ENCODE peak calls at places on chromosome 1, in ten cellular contexts. One of them, this sample, is unnamed.

GRCh38 chr1:34113887-34114286 is 51.1 kb downstream of the CSMD2 start:
- DNase-seq in germinal center: peak
- DNase-seq in activated T-cell treated with anti-CD3 and anti-CD28 coated beads for 1 hour: no peak
- DNase-seq in ecto neural progenitor cell: no peak
- DNase-seq in EL: no peak
- DNase-seq in AG08396: no peak
- DNase-seq in adrenal gland: no peak
- DNase-seq in C1 segment of cervical spinal cord: no peak
- DNase-seq in NCI-H510A: peak
- DNase-seq in GM12892: no peak
- DNase-seq in this sample: peak

GRCh38 chr1:234478481-234479309 is at the start of gene TARBP1:
- DNase-seq in germinal center: peak
- DNase-seq in activated T-cell treated with anti-CD3 and anti-CD28 coated beads for 1 hour: peak
- DNase-seq in ecto neural progenitor cell: peak
- DNase-seq in EL: peak
- DNase-seq in AG08396: peak
- DNase-seq in adrenal gland: peak
- DNase-seq in C1 segment of cervical spinal cord: peak
- DNase-seq in NCI-H510A: peak
- DNase-seq in GM12892: peak
- DNase-seq in this sample: peak

GRCh38 chr1:78667939-78668338 is 18.3 kb downstream of the IFI44 start:
- DNase-seq in germinal center: no peak
- DNase-seq in activated T-cell treated with anti-CD3 and anti-CD28 coated beads for 1 hour: no peak
- DNase-seq in ecto neural progenitor cell: no peak
- DNase-seq in EL: no peak
- DNase-seq in AG08396: no peak
- DNase-seq in adrenal gland: no peak
- DNase-seq in C1 segment of cervical spinal cord: no peak
- DNase-seq in NCI-H510A: no peak
- DNase-seq in GM12892: no peak
- DNase-seq in this sample: no peak

GRCh38 chr1:56864430-56864829 is 9.8 kb downstream of the C8A start:
- DNase-seq in germinal center: no peak
- DNase-seq in activated T-cell treated with anti-CD3 and anti-CD28 coated beads for 1 hour: no peak
- DNase-seq in ecto neural progenitor cell: no peak
- DNase-seq in EL: peak
- DNase-seq in AG08396: no peak
- DNase-seq in adrenal gland: no peak
- DNase-seq in C1 segment of cervical spinal cord: no peak
- DNase-seq in NCI-H510A: no peak
- DNase-seq in GM12892: no peak
- DNase-seq in this sample: peak

GRCh38 chr1:111756124-111756513 is 418 bp downstream of the DDX20 start:
- DNase-seq in germinal center: peak
- DNase-seq in activated T-cell treated with anti-CD3 and anti-CD28 coated beads for 1 hour: no peak
- DNase-seq in ecto neural progenitor cell: no peak
- DNase-seq in EL: no peak
- DNase-seq in AG08396: no peak
- DNase-seq in adrenal gland: no peak
- DNase-seq in C1 segment of cervical spinal cord: no peak
- DNase-seq in NCI-H510A: no peak
- DNase-seq in GM12892: no peak
- DNase-seq in this sample: no peak

GRCh38 chr1:164823486-164824279 is 264.7 kb downstream of the PBX1 start:
- DNase-seq in germinal center: no peak
- DNase-seq in activated T-cell treated with anti-CD3 and anti-CD28 coated beads for 1 hour: no peak
- DNase-seq in ecto neural progenitor cell: no peak
- DNase-seq in EL: peak
- DNase-seq in AG08396: peak
- DNase-seq in adrenal gland: peak
- DNase-seq in C1 segment of cervical spinal cord: no peak
- DNase-seq in NCI-H510A: no peak
- DNase-seq in GM12892: no peak
- DNase-seq in this sample: no peak

GRCh38 chr1:22841142-22841541 is 130.5 kb downstream of the EPHB2 start:
- DNase-seq in germinal center: no peak
- DNase-seq in activated T-cell treated with anti-CD3 and anti-CD28 coated beads for 1 hour: no peak
- DNase-seq in ecto neural progenitor cell: no peak
- DNase-seq in EL: no peak
- DNase-seq in AG08396: no peak
- DNase-seq in adrenal gland: no peak
- DNase-seq in C1 segment of cervical spinal cord: no peak
- DNase-seq in NCI-H510A: no peak
- DNase-seq in GM12892: no peak
- DNase-seq in this sample: no peak

GRCh38 chr1:152506899-152507498 is 3.6 kb upstream of the LCE5A start:
- DNase-seq in germinal center: no peak
- DNase-seq in activated T-cell treated with anti-CD3 and anti-CD28 coated beads for 1 hour: no peak
- DNase-seq in ecto neural progenitor cell: no peak
- DNase-seq in EL: no peak
- DNase-seq in AG08396: no peak
- DNase-seq in adrenal gland: no peak
- DNase-seq in C1 segment of cervical spinal cord: no peak
- DNase-seq in NCI-H510A: no peak
- DNase-seq in GM12892: no peak
- DNase-seq in this sample: peak

GRCh38 chr1:202585591-202585934 is 124.7 kb downstream of the SYT2 start:
- DNase-seq in germinal center: no peak
- DNase-seq in activated T-cell treated with anti-CD3 and anti-CD28 coated beads for 1 hour: no peak
- DNase-seq in ecto neural progenitor cell: no peak
- DNase-seq in EL: no peak
- DNase-seq in AG08396: no peak
- DNase-seq in adrenal gland: no peak
- DNase-seq in C1 segment of cervical spinal cord: no peak
- DNase-seq in NCI-H510A: no peak
- DNase-seq in GM12892: no peak
- DNase-seq in this sample: no peak

GRCh38 chr1:19514391-19514831 is 29.1 kb upstream of the CAPZB start:
- DNase-seq in germinal center: no peak
- DNase-seq in activated T-cell treated with anti-CD3 and anti-CD28 coated beads for 1 hour: no peak
- DNase-seq in ecto neural progenitor cell: no peak
- DNase-seq in EL: no peak
- DNase-seq in AG08396: peak
- DNase-seq in adrenal gland: peak
- DNase-seq in C1 segment of cervical spinal cord: no peak
- DNase-seq in NCI-H510A: no peak
- DNase-seq in GM12892: no peak
- DNase-seq in this sample: no peak

GRCh38 chr1:206435450-206435849 is 34.8 kb upstream of the IKBKE start:
- DNase-seq in germinal center: no peak
- DNase-seq in activated T-cell treated with anti-CD3 and anti-CD28 coated beads for 1 hour: no peak
- DNase-seq in ecto neural progenitor cell: no peak
- DNase-seq in EL: peak
- DNase-seq in AG08396: no peak
- DNase-seq in adrenal gland: no peak
- DNase-seq in C1 segment of cervical spinal cord: no peak
- DNase-seq in NCI-H510A: no peak
- DNase-seq in GM12892: no peak
- DNase-seq in this sample: no peak

GRCh38 chr1:229028509-229028908 is 242.4 kb upstream of the RAB4A start:
- DNase-seq in germinal center: no peak
- DNase-seq in activated T-cell treated with anti-CD3 and anti-CD28 coated beads for 1 hour: no peak
- DNase-seq in ecto neural progenitor cell: peak
- DNase-seq in EL: no peak
- DNase-seq in AG08396: no peak
- DNase-seq in adrenal gland: no peak
- DNase-seq in C1 segment of cervical spinal cord: no peak
- DNase-seq in NCI-H510A: no peak
- DNase-seq in GM12892: no peak
- DNase-seq in this sample: no peak

GRCh38 chr1:163565171-163565570 is 243.4 kb downstream of the NUF2 start:
- DNase-seq in germinal center: no peak
- DNase-seq in activated T-cell treated with anti-CD3 and anti-CD28 coated beads for 1 hour: no peak
- DNase-seq in ecto neural progenitor cell: no peak
- DNase-seq in EL: no peak
- DNase-seq in AG08396: no peak
- DNase-seq in adrenal gland: no peak
- DNase-seq in C1 segment of cervical spinal cord: no peak
- DNase-seq in NCI-H510A: no peak
- DNase-seq in GM12892: no peak
- DNase-seq in this sample: no peak

GRCh38 chr1:43531906-43532584 is 1.4 kb downstream of the PTPRF start:
- DNase-seq in germinal center: no peak
- DNase-seq in activated T-cell treated with anti-CD3 and anti-CD28 coated beads for 1 hour: no peak
- DNase-seq in ecto neural progenitor cell: no peak
- DNase-seq in EL: peak
- DNase-seq in AG08396: no peak
- DNase-seq in adrenal gland: no peak
- DNase-seq in C1 segment of cervical spinal cord: no peak
- DNase-seq in NCI-H510A: no peak
- DNase-seq in GM12892: no peak
- DNase-seq in this sample: no peak

GRCh38 chr1:38191451-38191850 is 144.9 kb upstream of the POU3F1 start:
- DNase-seq in germinal center: no peak
- DNase-seq in activated T-cell treated with anti-CD3 and anti-CD28 coated beads for 1 hour: no peak
- DNase-seq in ecto neural progenitor cell: no peak
- DNase-seq in EL: no peak
- DNase-seq in AG08396: no peak
- DNase-seq in adrenal gland: no peak
- DNase-seq in C1 segment of cervical spinal cord: no peak
- DNase-seq in NCI-H510A: no peak
- DNase-seq in GM12892: no peak
- DNase-seq in this sample: no peak

GRCh38 chr1:54714881-54715492 is 674 bp upstream of the TTC4 start:
- DNase-seq in germinal center: no peak
- DNase-seq in activated T-cell treated with anti-CD3 and anti-CD28 coated beads for 1 hour: no peak
- DNase-seq in ecto neural progenitor cell: no peak
- DNase-seq in EL: no peak
- DNase-seq in AG08396: no peak
- DNase-seq in adrenal gland: no peak
- DNase-seq in C1 segment of cervical spinal cord: no peak
- DNase-seq in NCI-H510A: no peak
- DNase-seq in GM12892: no peak
- DNase-seq in this sample: no peak

GRCh38 chr1:33324677-33325417 is 3.9 kb upstream of the A3GALT2 start:
- DNase-seq in germinal center: no peak
- DNase-seq in activated T-cell treated with anti-CD3 and anti-CD28 coated beads for 1 hour: no peak
- DNase-seq in ecto neural progenitor cell: no peak
- DNase-seq in EL: no peak
- DNase-seq in AG08396: no peak
- DNase-seq in adrenal gland: no peak
- DNase-seq in C1 segment of cervical spinal cord: no peak
- DNase-seq in NCI-H510A: no peak
- DNase-seq in GM12892: no peak
- DNase-seq in this sample: no peak

GRCh38 chr1:65026235-65026634 is 59.9 kb upstream of the JAK1 start:
- DNase-seq in germinal center: no peak
- DNase-seq in activated T-cell treated with anti-CD3 and anti-CD28 coated beads for 1 hour: no peak
- DNase-seq in ecto neural progenitor cell: no peak
- DNase-seq in EL: no peak
- DNase-seq in AG08396: no peak
- DNase-seq in adrenal gland: no peak
- DNase-seq in C1 segment of cervical spinal cord: no peak
- DNase-seq in NCI-H510A: no peak
- DNase-seq in GM12892: no peak
- DNase-seq in this sample: no peak